ENCODE peak calls at places on chromosomes 6 and 20, in four cellular contexts. I is GM23338, S is PC-3, C is GM12878. G is an unnamed sample.

GRCh38 chr6:133205304-133205703 is 35.9 kb upstream of the EYA4 start:
- DNase-seq in I (no peak), C (no peak), S (no peak), G (no peak)

GRCh38 chr6:132490478-132491204 is 22.3 kb downstream of the STX7 start:
- DNase-seq in I (peak; percentile 6), C (no peak), S (no peak), G (no peak)

GRCh38 chr6:142302427-142303190 is 802 bp downstream of the ADGRG6 start:
- DNase-seq in I (peak; percentile 45), S (peak; percentile 90), C (no peak), G (no peak)

GRCh38 chr20:6583134-6583738 is 184.2 kb upstream of the BMP2 start:
- DNase-seq in I (peak; percentile 78), S (peak; percentile 79), C (peak; percentile 25), G (peak; percentile 51)

GRCh38 chr20:51930775-51931174 is 128.5 kb upstream of the SALL4 start:
- DNase-seq in C (no peak), I (no peak), S (peak; percentile 75), G (no peak)

GRCh38 chr20:57048027-57048869 is 218.2 kb downstream of the BMP7 start:
- DNase-seq in C (no peak), S (peak; percentile 70), I (peak; percentile 76), G (no peak)

GRCh38 chr6:131629656-131630055 is 1.6 kb upstream of the MED23 start:
- DNase-seq in C (no peak), I (no peak), S (peak; percentile 73), G (no peak)

GRCh38 chr6:96394727-96395126 is 126.9 kb upstream of the UFL1 start:
- DNase-seq in C (no peak), I (peak; percentile 15), S (peak; percentile 43), G (no peak)

GRCh38 chr6:129620234-129620610 is 89.8 kb downstream of the ARHGAP18 start:
- DNase-seq in C (no peak), I (no peak), S (no peak), G (no peak)

GRCh38 chr20:31666258-31667042 is 28.7 kb downstream of the COX4I2 start:
- DNase-seq in I (no peak), C (no peak), S (no peak), G (no peak)

GRCh38 chr20:6908673-6909072 is 141.2 kb downstream of the BMP2 start:
- DNase-seq in S (no peak), I (peak; percentile 88), C (no peak), G (no peak)

GRCh38 chr6:72525821-72526550 is 95.9 kb upstream of the KCNQ5 start:
- DNase-seq in C (no peak), S (no peak), I (no peak), G (no peak)

GRCh38 chr20:50202677-50203076 is 12.0 kb downstream of the CEBPB start:
- DNase-seq in S (no peak), C (no peak), I (no peak), G (no peak)

GRCh38 chr6:137904822-137905617 is 38.0 kb downstream of the TNFAIP3 start:
- DNase-seq in S (no peak), C (no peak), I (no peak), G (no peak)

GRCh38 chr6:89254569-89254968 is 37.4 kb upstream of the GABRR1 start:
- DNase-seq in C (no peak), I (no peak), S (peak; percentile 11), G (no peak)

GRCh38 chr20:50460608-50461268 is 49.4 kb upstream of the PTPN1 start:
- DNase-seq in I (peak; percentile 91), S (peak; percentile 97), C (no peak), G (no peak)

GRCh38 chr6:128333581-128334223 is 186.7 kb downstream of the PTPRK start:
- DNase-seq in S (no peak), C (no peak), I (no peak), G (no peak)

GRCh38 chr6:143691155-143691554 is 13.4 kb downstream of the PHACTR2 start:
- DNase-seq in I (no peak), S (no peak), C (no peak), G (no peak)

GRCh38 chr20:36120241-36120640 is 34.3 kb upstream of the EPB41L1 start:
- DNase-seq in I (no peak), C (no peak), S (no peak), G (no peak)

GRCh38 chr6:100493206-100493888 is 28.6 kb upstream of the SIM1 start:
- DNase-seq in S (peak; percentile 64), I (peak; percentile 46), C (no peak), G (no peak)

GRCh38 chr6:142301421-142302391 is at the start of gene ADGRG6:
- DNase-seq in S (peak; percentile 66), I (peak; percentile 87), C (no peak), G (no peak)

GRCh38 chr20:4699957-4700356 is 21.8 kb upstream of the PRND start:
- DNase-seq in I (no peak), C (no peak), S (no peak), G (no peak)

GRCh38 chr6:169755162-169755561 is 3.7 kb downstream of the ERMARD start:
- DNase-seq in C (no peak), I (no peak), S (no peak), G (no peak)

GRCh38 chr20:57680131-57680716 is 29.6 kb downstream of the PMEPA1 start:
- DNase-seq in C (peak; percentile 86), I (no peak), S (no peak), G (no peak)

GRCh38 chr6:107110200-107110599 is 5.1 kb downstream of the BEND3 start:
- DNase-seq in S (no peak), C (no peak), I (no peak), G (no peak)

GRCh38 chr20:12113468-12114371 is 196.0 kb downstream of the BTBD3 start:
- DNase-seq in S (peak; percentile 83), I (no peak), C (no peak), G (no peak)

GRCh38 chr6:91438570-91438969 is 851.7 kb upstream of the MAP3K7 start:
- DNase-seq in I (no peak), C (no peak), S (peak; percentile 72), G (no peak)

GRCh38 chr20:1646975-1647431 is 10.6 kb downstream of the SIRPG start:
- DNase-seq in S (no peak), C (no peak), I (no peak), G (no peak)

GRCh38 chr6:72739368-72739779 is 117.5 kb downstream of the KCNQ5 start:
- DNase-seq in C (peak; percentile 49), I (no peak), S (no peak), G (no peak)

GRCh38 chr20:58649288-58650180 is 1.5 kb upstream of the STX16 start:
- DNase-seq in C (no peak), S (no peak), I (peak; percentile 58), G (no peak)

GRCh38 chr6:139520321-139520768 is 145.9 kb upstream of the CITED2 start:
- DNase-seq in C (no peak), S (peak; percentile 41), I (no peak), G (no peak)

GRCh38 chr6:79538481-79538971 is 1.3 kb upstream of the LCA5 start:
- DNase-seq in I (peak; percentile 42), S (peak; percentile 15), C (no peak), G (no peak)

GRCh38 chr20:63166423-63167020 is 49.4 kb downstream of the YTHDF1 start:
- DNase-seq in C (no peak), I (no peak), S (no peak), G (no peak)

DNA sequence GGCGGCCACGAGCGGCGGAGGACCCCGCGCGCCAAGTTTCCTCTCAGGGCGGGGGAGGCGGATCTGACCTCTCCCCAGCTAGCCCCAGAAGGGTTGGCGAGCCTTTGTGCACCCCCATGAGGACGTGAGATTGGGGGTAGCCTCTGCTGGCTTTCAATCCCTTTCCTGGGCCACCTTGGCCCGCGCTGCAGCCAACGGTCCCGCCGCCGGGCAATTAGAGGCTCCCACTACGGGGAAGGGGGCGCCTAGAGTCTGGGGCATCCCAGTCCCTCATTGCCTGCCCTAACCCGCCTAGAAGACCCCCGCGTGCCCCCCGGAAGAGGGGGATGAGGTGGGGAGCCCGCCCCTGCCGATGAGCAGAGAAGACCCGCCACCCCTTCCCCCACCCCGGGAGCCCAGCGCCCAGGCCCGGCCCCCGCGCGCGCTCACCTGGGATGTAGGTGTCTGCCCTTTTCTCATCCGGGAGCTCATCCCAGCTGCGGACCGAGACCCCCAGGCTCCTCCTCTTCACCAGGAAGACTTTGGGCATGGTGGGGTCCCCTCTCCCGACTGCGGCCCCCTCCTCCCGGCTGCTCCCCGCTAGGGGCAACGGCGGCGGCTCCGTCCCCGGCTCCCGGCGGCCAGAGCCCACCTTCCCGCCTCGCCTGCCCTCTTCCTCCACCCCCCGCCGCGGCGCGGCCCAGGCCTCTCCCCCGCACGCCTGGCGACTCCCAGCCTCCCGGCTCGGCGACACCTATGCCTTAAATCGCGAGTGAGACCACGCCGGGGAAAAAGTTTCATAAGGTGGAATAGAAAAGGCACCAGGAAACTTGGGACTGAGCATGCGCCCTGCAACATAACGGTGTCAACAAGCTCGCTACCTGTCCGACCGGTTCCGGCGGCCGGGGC is at the start of gene OVOL2:
- DNase-seq in I (peak; percentile 90), C (no peak), S (peak; percentile 95), G (no peak)
- TF ChIP-seq EZH2 in I (peak; percentile 11), C (no peak), S (no peak), G (no peak)

DNA sequence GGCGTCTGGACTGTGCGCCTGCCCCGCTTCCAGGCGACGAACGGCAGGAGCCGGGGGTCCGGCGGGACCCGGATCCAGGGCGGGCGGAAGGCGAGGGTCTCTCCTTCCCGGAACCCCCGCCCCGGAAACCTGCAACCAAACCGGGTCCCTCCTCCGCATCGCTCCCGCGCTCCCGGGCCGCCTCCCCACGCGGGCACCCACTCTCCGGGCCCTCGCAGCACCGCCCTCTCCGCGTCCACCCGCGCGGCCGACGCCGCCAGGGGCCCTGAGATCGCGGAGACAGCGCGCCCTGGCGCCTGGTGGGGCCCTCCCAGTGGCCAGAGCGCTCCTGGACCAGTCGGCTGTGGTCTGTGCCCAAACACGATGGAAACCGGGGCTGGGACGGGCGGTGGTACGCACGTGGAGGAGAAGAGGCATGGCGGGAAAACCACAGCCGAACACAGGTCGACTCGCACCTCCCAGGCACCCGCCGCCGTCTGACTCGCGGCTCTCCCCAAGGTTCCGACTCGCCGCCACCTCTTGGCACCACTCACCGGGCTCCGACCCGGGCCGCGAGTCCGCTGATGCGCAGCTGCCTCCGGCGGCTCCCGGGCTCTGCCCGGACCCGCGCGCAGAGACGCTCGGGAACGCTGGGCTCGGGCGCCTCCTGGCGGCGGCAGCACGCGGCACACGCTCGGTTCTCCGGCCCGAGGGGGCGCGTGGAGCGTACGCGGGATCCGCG is 7.9 kb downstream of the NKX2-2 start:
- DNase-seq in C (no peak), S (peak; percentile 57), I (peak; percentile 78), G (no peak)
- TF ChIP-seq EZH2 in C (no peak), S (peak; percentile 30), I (no peak), G (no peak)

GRCh38 chr6:1619666-1620503 is 10.2 kb downstream of the FOXC1 start:
- DNase-seq in C (no peak), S (no peak), I (peak; percentile 75), G (no peak)
- TF ChIP-seq EZH2 in C (no peak), S (no peak), I (peak; percentile 78), G (no peak)

DNA sequence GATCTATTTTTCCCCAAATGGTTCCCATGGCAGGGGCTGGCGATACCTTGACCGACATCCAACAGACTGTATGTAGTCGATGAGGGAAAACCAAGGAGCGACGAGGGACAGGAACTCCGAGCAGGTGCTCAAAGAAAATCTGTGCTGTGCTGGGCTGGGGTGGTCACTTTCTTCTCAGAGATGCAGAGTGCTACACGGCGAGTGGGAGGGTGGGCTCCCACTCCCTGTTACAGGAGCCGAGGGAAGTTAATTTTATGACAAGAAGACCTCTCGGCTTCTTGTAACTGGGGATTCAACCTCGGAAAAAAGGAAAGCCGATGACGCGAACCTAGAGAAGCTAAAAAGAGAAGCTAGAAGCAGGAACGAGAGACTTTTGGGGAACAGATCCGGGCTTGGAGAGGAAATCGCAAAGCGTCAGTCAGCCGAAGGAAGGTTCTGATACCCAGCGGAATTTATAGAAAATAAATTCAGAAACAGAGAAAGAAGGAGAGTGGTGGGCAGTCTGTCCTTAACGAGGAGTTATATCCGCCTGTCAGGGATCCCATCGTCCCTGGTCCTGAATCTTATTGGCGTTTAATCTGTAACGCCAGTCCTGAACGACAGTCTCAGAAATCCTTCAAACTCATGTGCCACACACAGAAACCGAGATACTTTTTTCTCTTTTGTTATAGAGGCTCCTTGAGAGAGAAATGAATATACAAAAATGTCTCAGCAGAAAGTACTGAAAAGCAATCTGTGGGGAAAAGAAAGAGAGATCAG is 84.6 kb upstream of the ZNF322 start:
- DNase-seq in C (no peak), I (peak; percentile 55), S (no peak), G (no peak)
- TF ChIP-seq EZH2 in C (no peak), I (peak; percentile 50), S (no peak), G (no peak)